ENCODE peak calls at places on chromosomes 13 and 19, in seven cellular contexts. H is right cardiac atrium, J is ovary, P is colonic mucosa, U is IMR-90, V is Karpas-422, B is tibial artery. C is an unnamed sample. For H3K4me1, the result is how much of the 10 kb centered on the place peaks cover.

GRCh38 chr13:71625694-71626093 is 241.3 kb downstream of the DACH1 start:
- DNase-seq in U (peak), V (no peak), P (no peak), J (no peak), B (no peak), H (no peak), C (no peak)

GRCh38 chr13:110757296-110757695 is 43.8 kb downstream of the ING1 start:
- DNase-seq in B (no peak), H (no peak), J (no peak), V (no peak), P (no peak), U (no peak), C (no peak)

GRCh38 chr13:25085125-25085742 is 10.7 kb upstream of the PABPC3 start:
- DNase-seq in J (no peak), P (peak), B (no peak), U (peak), V (peak), H (no peak), C (no peak)

GRCh38 chr19:4506449-4507149 is 11.7 kb downstream of the PLIN4 start:
- DNase-seq in H (no peak), U (peak), B (no peak), P (no peak), V (no peak), J (no peak), C (no peak)

GRCh38 chr13:51894239-51894638 is 32.5 kb downstream of the CCDC70 start:
- DNase-seq in B (no peak), V (peak), H (no peak), P (no peak), U (no peak), J (no peak), C (no peak)

GRCh38 chr13:49436890-49437289 is 7.0 kb downstream of the CAB39L start:
- DNase-seq in P (no peak), B (peak), V (peak), J (peak), H (peak), U (peak), C (no peak)

GRCh38 chr19:58021541-58022282 is 12.1 kb upstream of the ZSCAN1 start:
- DNase-seq in V (peak), B (peak), J (peak), U (peak), H (no peak), P (peak), C (peak)

GRCh38 chr19:5782945-5783919 is 1.3 kb downstream of the PRR22 start:
- DNase-seq in B (no peak), V (no peak), P (no peak), U (no peak), H (no peak), J (no peak), C (no peak)

GRCh38 chr19:33777351-33777750 is 19.3 kb upstream of the KCTD15 start:
- DNase-seq in U (no peak), V (no peak), B (no peak), J (no peak), H (no peak), P (no peak), C (no peak)

GRCh38 chr19:55642153-55643002 is 1.1 kb upstream of the ZNF581 start:
- DNase-seq in P (peak), B (no peak), V (peak), H (peak), U (no peak), J (no peak), C (no peak)

GRCh38 chr19:55157064-55157908 is at the start of gene TNNI3:
- DNase-seq in V (no peak), H (peak), U (no peak), P (no peak), J (no peak), B (no peak), C (no peak)

GRCh38 chr13:111911754-111912452 is 155.0 kb upstream of the SOX1 start:
- DNase-seq in B (no peak), H (no peak), P (peak), U (no peak), J (no peak), V (no peak), C (no peak)

GRCh38 chr19:33883869-33884519 is 87.3 kb downstream of the KCTD15 start:
- DNase-seq in J (no peak), U (no peak), V (no peak), B (no peak), H (peak), P (no peak), C (no peak)

GRCh38 chr13:21909331-21909730 is 238.5 kb downstream of the FGF9 start:
- DNase-seq in V (no peak), P (no peak), U (no peak), B (no peak), J (no peak), H (no peak), C (no peak)

GRCh38 chr13:113366031-113366588 is 2.2 kb upstream of the GRTP1 start:
- DNase-seq in H (no peak), U (peak), P (no peak), V (no peak), J (no peak), B (no peak), C (no peak)

GRCh38 chr13:113365551-113365971 is 1.6 kb upstream of the GRTP1 start:
- DNase-seq in B (no peak), U (no peak), V (no peak), P (no peak), H (no peak), J (no peak), C (no peak)

GRCh38 chr13:113367020-113367560 is 3.2 kb upstream of the GRTP1 start:
- DNase-seq in B (no peak), U (no peak), H (no peak), P (no peak), J (no peak), V (no peak), C (no peak)

GRCh38 chr13:113364371-113364932 is 522 bp upstream of the GRTP1 start:
- DNase-seq in J (no peak), V (no peak), U (no peak), P (peak), B (no peak), H (peak), C (no peak)

GRCh38 chr13:113364933-113365371 is 1.0 kb upstream of the GRTP1 start:
- DNase-seq in U (no peak), B (no peak), J (peak), V (no peak), P (peak), H (peak), C (no peak)
- H3K4me3 ChIP-seq in U (no peak), B (peak), J (peak), V (no peak), P (peak), H (peak), C (peak)

GRCh38 chr19:48635263-48635965 is 1.8 kb downstream of the DBP start:
- DNase-seq in J (peak), U (no peak), P (peak), V (peak), B (peak), H (peak), C (no peak)
- H3K4me1 ChIP-seq in J (under half), U (under half), P (under half), V (under half), B (under half), H (under half), C (under half)

DNA sequence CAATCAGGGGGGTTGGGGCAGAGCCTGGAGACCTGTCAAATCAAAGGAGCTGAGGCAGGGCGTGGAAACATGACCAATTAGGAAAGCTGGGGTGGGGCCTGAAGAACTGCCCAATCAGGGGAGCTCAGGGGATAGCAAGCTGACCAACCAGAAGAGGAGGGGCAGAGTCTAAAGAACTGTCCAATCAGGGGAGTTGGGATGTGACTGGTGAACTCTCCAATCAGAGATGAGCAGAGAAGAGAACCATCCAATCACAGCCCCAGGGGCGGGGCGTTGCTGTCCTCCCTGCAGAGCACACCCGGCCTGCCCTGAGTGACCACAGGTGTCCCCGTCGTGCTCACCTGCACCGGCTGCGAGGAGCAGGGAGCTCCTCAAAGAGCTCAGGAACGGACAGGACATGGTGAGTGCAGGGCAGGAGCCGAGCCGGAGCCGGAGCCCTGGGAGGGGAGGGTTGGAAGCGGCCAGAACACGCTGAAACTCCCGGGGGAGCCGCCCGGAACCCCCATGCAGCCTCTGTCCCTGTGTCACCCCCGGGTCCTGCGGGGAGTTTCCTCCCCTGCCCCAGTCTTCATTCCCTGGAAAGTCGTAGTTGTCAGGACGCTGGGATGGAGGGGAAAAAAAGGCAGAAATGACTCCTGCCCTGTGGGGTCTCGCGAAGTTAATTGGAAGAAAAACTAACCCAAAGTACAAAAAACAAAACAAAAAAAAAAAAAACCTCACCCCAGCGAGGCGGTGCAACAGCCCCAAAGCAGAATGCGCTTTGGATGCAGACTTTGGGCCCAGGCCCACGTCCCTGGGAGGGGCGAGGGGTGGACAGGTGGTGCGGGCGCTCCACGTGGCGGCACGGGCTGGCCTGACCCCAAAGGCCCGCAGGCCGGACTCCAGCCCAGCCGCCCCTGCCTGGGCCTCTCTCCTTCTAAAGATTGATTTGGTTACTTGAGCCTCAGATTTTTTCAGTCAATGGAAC is at the start of gene ZNF556:
- DNase-seq in B (no peak), J (peak), V (peak), U (no peak), H (peak), P (no peak), C (no peak)
- H3K4me3 ChIP-seq in B (no peak), J (peak), V (no peak), U (no peak), H (no peak), P (no peak), C (no peak)

DNA sequence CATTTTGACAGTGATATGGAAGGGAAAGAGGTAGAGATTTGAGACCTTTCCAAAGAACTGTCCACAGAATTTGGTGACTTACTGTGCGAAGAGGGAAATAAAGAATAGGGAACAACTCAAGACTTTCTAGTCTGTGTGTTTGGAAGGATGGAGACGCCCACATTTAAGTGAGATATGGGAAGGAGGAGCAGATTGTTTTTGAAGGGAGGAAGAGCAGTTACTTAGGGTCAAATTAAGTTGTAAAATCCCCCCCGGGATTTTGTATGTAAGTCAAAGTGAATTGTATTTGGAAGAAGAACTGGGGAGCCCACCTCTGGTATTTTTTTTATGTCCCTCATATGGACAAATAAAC is 1.2 kb downstream of the USPL1 start:
- DNase-seq in V (no peak), B (no peak), P (no peak), J (no peak), H (no peak), U (no peak), C (no peak)
- H3K4me1 ChIP-seq in V (under half), B (under half), P (under half), J (under half), H (under half), U (under half), C (under half)

GRCh38 chr13:40566811-40567210 is 99.6 kb downstream of the FOXO1 start:
- DNase-seq in H (peak), B (no peak), U (no peak), J (no peak), P (no peak), V (no peak), C (no peak)
- H3K4me3 ChIP-seq in H (no peak), B (no peak), U (no peak), J (no peak), P (no peak), V (no peak), C (no peak)

GRCh38 chr13:98419786-98420559 is 156.9 kb downstream of the STK24 start:
- DNase-seq in J (no peak), B (no peak), U (no peak), V (no peak), P (no peak), H (no peak), C (no peak)

GRCh38 chr13:98416408-98416807 is 160.5 kb downstream of the STK24 start:
- DNase-seq in B (no peak), H (no peak), J (no peak), U (no peak), P (peak), V (no peak), C (no peak)

GRCh38 chr13:98422046-98422445 is 154.9 kb downstream of the STK24 start:
- DNase-seq in H (no peak), B (no peak), P (no peak), J (no peak), U (no peak), V (no peak), C (no peak)

GRCh38 chr13:98423417-98423816 is 153.5 kb downstream of the STK24 start:
- DNase-seq in B (no peak), U (no peak), J (no peak), H (no peak), P (no peak), V (no peak), C (no peak)

GRCh38 chr13:98420560-98421175 is 156.2 kb downstream of the STK24 start:
- DNase-seq in B (no peak), V (no peak), P (no peak), H (no peak), J (no peak), U (no peak), C (no peak)
- H3K4me1 ChIP-seq in B (under half), V (under half), P (under half), H (under half), J (under half), U (under half), C (under half)

DNA sequence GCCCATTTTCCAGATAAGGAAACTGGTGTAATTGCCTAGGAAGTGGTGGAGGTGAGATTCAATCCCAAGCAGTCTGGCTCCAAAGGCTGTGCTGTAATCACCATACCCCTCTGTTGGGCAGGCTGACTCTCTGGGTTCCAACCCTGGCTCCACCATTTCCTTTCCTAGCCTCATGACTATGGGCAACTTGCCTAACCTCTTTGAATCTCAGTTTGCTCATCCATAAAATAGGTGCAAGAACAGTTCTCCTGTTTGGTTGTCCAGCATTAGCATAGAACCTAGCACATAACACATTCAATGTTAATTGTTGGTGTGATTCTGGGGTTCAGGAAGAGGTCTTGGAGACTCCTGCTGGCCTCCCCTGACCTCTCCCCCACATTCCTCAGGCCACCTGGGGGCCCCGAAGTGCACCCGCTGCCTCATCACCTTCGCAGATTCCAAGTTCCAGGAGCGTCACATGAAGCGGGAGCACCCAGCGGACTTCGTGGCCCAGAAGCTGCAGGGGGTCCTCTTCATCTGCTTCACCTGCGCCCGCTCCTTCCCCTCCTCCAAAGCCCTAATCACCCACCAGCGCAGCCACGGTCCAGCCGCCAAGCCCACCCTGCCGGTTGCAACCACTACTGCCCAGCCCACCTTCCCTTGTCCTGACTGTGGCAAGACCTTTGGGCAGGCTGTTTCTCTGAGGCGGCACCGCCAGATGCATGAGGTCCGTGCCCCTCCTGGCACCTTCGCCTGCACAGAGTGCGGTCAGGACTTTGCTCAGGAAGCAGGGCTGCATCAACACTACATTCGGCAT is 2.2 kb downstream of the ZNF576 start:
- DNase-seq in V (no peak), P (no peak), U (no peak), H (no peak), B (no peak), J (no peak), C (no peak)
- H3K4me3 ChIP-seq in V (peak), P (no peak), U (no peak), H (no peak), B (no peak), J (no peak), C (no peak)

C was measured in thoracic aorta.